ENCODE peak calls at places on chromosomes 16 and 17, in nine cellular contexts. U, X, L, F, M, S, P, V and W are unnamed samples.

GRCh38 chr17:73007447-73007846 is 85.0 kb downstream of the SLC39A11 start:
- DNase-seq in U (no peak), X (no peak), L (no peak), F (no peak), M (no peak), S (no peak), P (no peak), V (peak), W (no peak)

GRCh38 chr16:19330801-19331484 is 45.4 kb downstream of the CLEC19A start:
- DNase-seq in U (no peak), X (peak), L (no peak), F (no peak), M (no peak), S (peak), P (no peak), V (no peak), W (no peak)

GRCh38 chr17:38448208-38448776 is 20.0 kb downstream of the ARHGAP23 start:
- DNase-seq in U (no peak), X (no peak), L (no peak), F (no peak), M (no peak), S (no peak), P (no peak), V (peak), W (no peak)

GRCh38 chr16:28090646-28091377 is 27.3 kb upstream of the GSG1L start:
- DNase-seq in U (no peak), X (peak), L (no peak), F (peak), M (no peak), S (no peak), P (no peak), V (no peak), W (no peak)

GRCh38 chr17:45719335-45720071 is 64.6 kb upstream of the CRHR1 start:
- DNase-seq in U (no peak), X (peak), L (no peak), F (peak), M (no peak), S (no peak), P (no peak), V (peak), W (no peak)

GRCh38 chr17:48612854-48613691 is 2.0 kb downstream of the HOXB8 start:
- DNase-seq in U (no peak), X (no peak), L (peak), F (peak), M (no peak), S (peak), P (no peak), V (peak), W (no peak)

GRCh38 chr17:37131064-37131463 is 182.3 kb downstream of the AATF start:
- DNase-seq in U (no peak), X (no peak), L (no peak), F (no peak), M (no peak), S (no peak), P (no peak), V (peak), W (no peak)

GRCh38 chr17:80474933-80475915 is 1.2 kb downstream of the NPTX1 start:
- DNase-seq in U (peak), X (no peak), L (no peak), F (peak), M (no peak), S (no peak), P (no peak), V (no peak), W (no peak)

GRCh38 chr16:75116081-75116910 is at the start of gene LDHD:
- DNase-seq in U (no peak), X (peak), L (no peak), F (peak), M (no peak), S (peak), P (no peak), V (peak), W (no peak)

GRCh38 chr17:58643147-58643546 is 48.7 kb downstream of the TEX14 start:
- DNase-seq in U (no peak), X (peak), L (no peak), F (no peak), M (no peak), S (no peak), P (no peak), V (peak), W (no peak)

GRCh38 chr17:81956607-81957589 is 4.1 kb downstream of the NOTUM start:
- DNase-seq in U (no peak), X (no peak), L (no peak), F (peak), M (no peak), S (no peak), P (no peak), V (no peak), W (no peak)

GRCh38 chr16:58329147-58329546 is 34.3 kb upstream of the PRSS54 start:
- DNase-seq in U (no peak), X (peak), L (no peak), F (no peak), M (no peak), S (no peak), P (no peak), V (peak), W (no peak)

GRCh38 chr17:38861399-38861843 is 7.9 kb upstream of the RPL23 start:
- DNase-seq in U (no peak), X (peak), L (no peak), F (peak), M (no peak), S (no peak), P (no peak), V (no peak), W (no peak)

GRCh38 chr17:77325826-77326581 is 185.2 kb downstream of the SEC14L1 start:
- DNase-seq in U (no peak), X (peak), L (no peak), F (peak), M (no peak), S (peak), P (no peak), V (no peak), W (no peak)

GRCh38 chr17:56939869-56940484 is 20.9 kb downstream of the COIL start:
- DNase-seq in U (peak), X (peak), L (no peak), F (peak), M (no peak), S (no peak), P (peak), V (peak), W (no peak)

GRCh38 chr16:89383095-89384003 is 107.0 kb downstream of the ANKRD11 start:
- DNase-seq in U (peak), X (peak), L (no peak), F (peak), M (no peak), S (peak), P (no peak), V (peak), W (no peak)

GRCh38 chr16:11005611-11005975 is 61.2 kb downstream of the CLEC16A start:
- DNase-seq in U (no peak), X (peak), L (no peak), F (no peak), M (no peak), S (no peak), P (no peak), V (peak), W (no peak)

GRCh38 chr16:56849690-56850680 is 15.0 kb upstream of the SLC12A3 start:
- DNase-seq in U (peak), X (no peak), L (no peak), F (no peak), M (no peak), S (no peak), P (no peak), V (peak), W (no peak)

GRCh38 chr16:89696598-89697128 is 4.8 kb downstream of the SPATA2L start:
- DNase-seq in U (no peak), X (peak), L (no peak), F (peak), M (no peak), S (peak), P (peak), V (no peak), W (peak)